ENCODE peak calls at places on chromosomes 16 and 17, in six cellular contexts. S, V, G, C, Q and B are unnamed samples.

GRCh38 chr16:1983053-1983543 is 895 bp upstream of the GFER start:
- DNase-seq in G (no peak), V (no peak), C (no peak), S (no peak), Q (no peak), B (peak)

GRCh38 chr17:10292057-10292931 is 80.5 kb downstream of the MYH13 start:
- DNase-seq in C (no peak), G (peak), Q (peak), V (no peak), S (peak), B (peak)

GRCh38 chr17:72984145-72984924 is 108.2 kb downstream of the SLC39A11 start:
- DNase-seq in Q (no peak), C (peak), S (no peak), V (no peak), G (peak), B (peak)

GRCh38 chr16:29307598-29308507 is 98.7 kb downstream of the NPIPB11 start:
- DNase-seq in Q (no peak), S (no peak), C (no peak), V (no peak), G (no peak), B (no peak)

GRCh38 chr17:69716571-69716970 is 302.1 kb downstream of the MAP2K6 start:
- DNase-seq in C (no peak), Q (no peak), G (no peak), S (no peak), V (no peak), B (no peak)

GRCh38 chr17:77572065-77572601 is 386.4 kb upstream of the TNRC6C start:
- DNase-seq in C (no peak), V (no peak), G (no peak), Q (no peak), S (no peak), B (no peak)

GRCh38 chr17:40499551-40500189 is 1.8 kb downstream of the TNS4 start:
- DNase-seq in C (peak), G (peak), S (peak), V (no peak), Q (peak), B (peak)

GRCh38 chr17:65742433-65743312 is 181.2 kb upstream of the AXIN2 start:
- DNase-seq in G (peak), C (peak), Q (no peak), V (no peak), S (no peak), B (peak)

GRCh38 chr17:148757-149156 is 11.4 kb downstream of the SCGB1C2 start:
- DNase-seq in S (no peak), Q (peak), V (no peak), G (no peak), C (no peak), B (no peak)

GRCh38 chr17:44972953-44973352 is 4.8 kb upstream of the C1QL1 start:
- DNase-seq in V (no peak), Q (no peak), G (peak), C (peak), S (no peak), B (peak)

GRCh38 chr17:31310260-31310659 is 3.6 kb downstream of the EVI2B start:
- DNase-seq in V (peak), S (no peak), C (no peak), G (no peak), Q (no peak), B (no peak)

GRCh38 chr16:17328971-17329370 is 141.8 kb downstream of the XYLT1 start:
- DNase-seq in S (no peak), Q (peak), G (no peak), V (no peak), C (no peak), B (no peak)

GRCh38 chr16:85674828-85675227 is 13.9 kb downstream of the GINS2 start:
- DNase-seq in G (no peak), C (no peak), Q (no peak), V (no peak), S (no peak), B (no peak)

GRCh38 chr16:50300942-50301625 is 34.7 kb downstream of the ADCY7 start:
- DNase-seq in S (no peak), G (no peak), Q (no peak), V (no peak), C (no peak), B (no peak)

GRCh38 chr17:75019710-75020109 is 7.2 kb downstream of the MRPL58 start:
- DNase-seq in V (no peak), C (no peak), G (no peak), Q (no peak), S (no peak), B (no peak)

GRCh38 chr16:24700549-24701392 is 28.7 kb upstream of the TNRC6A start:
- DNase-seq in S (no peak), V (no peak), G (peak), Q (peak), C (peak), B (peak)

GRCh38 chr17:77470800-77471733 is 330.3 kb downstream of the SEC14L1 start:
- DNase-seq in V (no peak), S (peak), Q (peak), G (peak), C (peak), B (no peak)

GRCh38 chr17:78141437-78142112 is 4.6 kb upstream of the C17orf99 start:
- DNase-seq in S (no peak), C (peak), V (no peak), Q (no peak), G (no peak), B (no peak)